ENCODE peak calls at places on chromosomes 5 and 9, in four cellular contexts. Y is SK-N-SH, B is adrenal gland, S is AG04450. X is an unnamed sample.

GRCh38 chr5:84080908-84081307 is 303.8 kb downstream of the EDIL3 start:
- DNase-seq in Y (no peak), B (no peak), S (no peak), X (no peak)

GRCh38 chr5:151184316-151185042 is 26.9 kb upstream of the ANXA6 start:
- DNase-seq in Y (no peak), B (no peak), S (no peak), X (no peak)

GRCh38 chr5:80960531-80961375 is 590 bp downstream of the RASGRF2 start:
- DNase-seq in S (no peak), B (no peak), Y (peak; percentile 83), X (peak; percentile 51)

GRCh38 chr5:3605298-3606010 is 9.8 kb downstream of the IRX1 start:
- DNase-seq in S (no peak), B (no peak), Y (peak; percentile 12), X (no peak)

GRCh38 chr9:74940600-74940999 is 12.1 kb downstream of the C9orf40 start:
- DNase-seq in S (no peak), Y (no peak), B (no peak), X (no peak)

GRCh38 chr5:16727937-16728336 is 111.1 kb upstream of the RETREG1 start:
- DNase-seq in B (peak; percentile 23), Y (no peak), S (no peak), X (no peak)

GRCh38 chr9:120850315-120850714 is 7.6 kb upstream of the PSMD5 start:
- DNase-seq in Y (no peak), B (no peak), S (no peak), X (no peak)

GRCh38 chr5:142821733-142822487 is 51.7 kb downstream of the ARHGAP26 start:
- DNase-seq in B (no peak), Y (no peak), S (peak; percentile 45), X (no peak)

GRCh38 chr5:154598021-154598420 is 120.0 kb upstream of the HAND1 start:
- DNase-seq in S (no peak), Y (no peak), B (no peak), X (no peak)

GRCh38 chr5:170571331-170571731 is 67.5 kb downstream of the KCNIP1 start:
- DNase-seq in Y (no peak), B (no peak), S (peak; percentile 7), X (no peak)

GRCh38 chr9:115202181-115202580 is 84.2 kb upstream of the TNC start:
- DNase-seq in Y (no peak), B (no peak), S (no peak), X (no peak)

GRCh38 chr5:126234563-126235195 is 188.5 kb upstream of the GRAMD2B start:
- DNase-seq in B (no peak), S (no peak), Y (peak; percentile 25), X (peak; percentile 50)
- TF ChIP-seq CTCF in B (peak; percentile 27), S (peak; percentile 66), Y (peak; percentile 60), X (peak; percentile 88)

GRCh38 chr9:96566401-96567202 is 53.0 kb downstream of the CDC14B start:
- DNase-seq in B (peak; percentile 83), S (no peak), Y (peak; percentile 89), X (peak; percentile 77)
- H3K27ac ChIP-seq in B (peak overlapping the region; percentile 83), S (peak overlapping the region; percentile 57), Y (peak overlapping the region; percentile 47), X (peak overlapping the region; percentile 49)

DNA sequence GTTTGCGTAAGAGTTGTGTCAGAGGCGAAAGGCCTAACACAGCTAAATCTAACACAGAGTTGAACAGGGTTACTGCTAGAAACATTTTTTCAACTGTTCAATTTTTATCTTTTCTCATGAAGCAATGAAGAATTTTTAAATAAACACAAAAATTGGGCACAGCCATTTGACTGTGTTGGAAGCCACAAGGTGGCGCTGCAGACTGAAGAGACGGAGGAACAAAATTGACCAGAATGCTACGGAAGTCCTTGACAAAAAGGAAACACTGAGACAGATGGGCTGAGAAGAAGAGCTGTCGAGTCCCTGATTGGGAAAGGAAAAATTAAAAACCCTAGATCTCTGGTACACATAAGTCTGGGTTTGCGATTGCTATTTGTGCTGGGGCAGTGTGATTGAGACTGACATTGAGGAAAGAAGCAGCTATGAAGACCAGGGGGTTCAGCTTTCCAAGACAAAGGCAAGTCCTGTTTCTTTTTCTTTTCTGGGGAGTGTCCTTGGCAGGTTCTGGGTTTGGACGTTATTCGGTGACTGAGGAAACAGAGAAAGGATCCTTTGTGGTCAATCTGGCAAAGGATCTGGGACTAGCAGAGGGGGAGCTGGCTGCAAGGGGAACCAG is at the start of gene PCDHB9:
- DNase-seq in S (no peak), Y (peak; percentile 61), B (no peak), X (peak; percentile 69)
- H3K4me3 ChIP-seq in S (no peak within 1 kb of the TSS), Y (peak within 1 kb of the TSS; percentile 59), B (peak within 1 kb of the TSS; percentile 26), X (peak within 1 kb of the TSS; percentile 51)

DNA sequence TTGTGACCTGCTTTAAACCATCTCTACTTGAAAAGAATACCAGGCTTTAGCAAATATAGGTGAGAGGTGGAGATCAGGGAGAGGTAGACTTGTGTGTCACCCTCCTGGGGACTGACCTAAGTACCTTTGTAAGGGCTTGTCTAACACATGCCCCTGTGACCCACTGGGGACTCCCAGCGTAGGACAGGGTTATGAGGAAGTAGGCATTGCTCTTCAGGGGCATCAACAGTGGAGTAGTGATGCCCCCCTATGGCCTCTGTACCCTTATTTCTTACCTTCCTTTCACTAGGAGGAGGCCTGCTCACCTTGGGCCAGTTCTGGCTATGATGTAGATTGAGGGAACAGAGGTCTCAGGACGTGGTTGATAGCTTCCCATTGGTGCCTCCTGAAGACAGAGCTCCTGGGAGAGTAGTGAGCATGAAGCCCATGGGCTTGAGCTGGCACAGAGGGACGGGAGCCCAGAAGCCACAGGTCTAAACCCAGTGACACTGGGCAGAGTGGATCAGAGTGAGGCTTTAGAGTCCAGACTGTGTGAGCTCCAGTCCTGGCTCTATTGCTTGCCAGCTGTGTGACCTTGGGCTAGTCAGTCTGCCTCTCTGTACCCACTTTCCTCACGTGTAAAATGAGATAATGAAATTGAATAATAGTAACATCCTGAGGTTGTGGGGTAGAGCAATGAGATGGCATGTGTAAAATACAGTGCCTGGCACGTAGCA is 191.7 kb downstream of the AOPEP start:
- DNase-seq in Y (no peak), B (no peak), S (no peak), X (no peak)
- TF ChIP-seq CTCF in Y (no peak), B (no peak), S (no peak), X (no peak)

GRCh38 chr5:4627887-4628286 is 512.2 kb upstream of the ADAMTS16 start:
- DNase-seq in Y (no peak), S (no peak), B (no peak), X (no peak)

GRCh38 chr5:4625206-4625896 is 514.8 kb upstream of the ADAMTS16 start:
- DNase-seq in B (no peak), Y (no peak), S (no peak), X (no peak)

GRCh38 chr5:4630031-4630430 is 510.1 kb upstream of the ADAMTS16 start:
- DNase-seq in Y (no peak), B (no peak), S (no peak), X (no peak)

GRCh38 chr5:4628645-4629385 is 511.3 kb upstream of the ADAMTS16 start:
- DNase-seq in Y (no peak), S (no peak), B (no peak), X (no peak)
- H3K27ac ChIP-seq in Y (no peak overlapping the region), S (no peak overlapping the region), B (no peak overlapping the region), X (no peak overlapping the region)

DNA sequence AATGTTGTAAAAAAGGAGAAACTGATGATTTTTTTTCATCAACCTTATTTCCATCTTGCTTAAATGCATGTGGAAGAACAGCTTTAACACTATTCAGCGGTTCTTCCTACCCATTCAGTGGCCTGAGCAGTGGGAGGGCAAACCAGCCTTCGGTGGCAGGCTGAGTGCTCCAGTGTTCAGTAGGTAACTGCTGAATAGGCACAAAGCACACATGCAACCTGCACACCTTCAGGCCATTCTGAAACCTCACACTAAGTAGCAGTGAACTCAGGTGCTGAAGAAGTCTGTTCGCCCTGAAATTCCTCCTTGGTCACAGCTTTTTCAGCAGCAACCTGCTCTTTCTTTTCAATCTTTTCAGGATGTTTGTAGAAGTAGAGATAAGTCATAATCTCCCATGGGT is 26.1 kb downstream of the FBXO4 start:
- DNase-seq in Y (no peak), B (no peak), S (no peak), X (no peak)
- H3K4me3 ChIP-seq in Y (no peak overlapping the region), B (no peak overlapping the region), S (no peak overlapping the region), X (no peak overlapping the region)

GRCh38 chr9:129382281-129383004 is 204.4 kb upstream of the IER5L start:
- DNase-seq in B (no peak), S (no peak), Y (peak; percentile 40), X (no peak)
- TF ChIP-seq CTCF in B (no peak), S (no peak), Y (no peak), X (no peak)

DNA sequence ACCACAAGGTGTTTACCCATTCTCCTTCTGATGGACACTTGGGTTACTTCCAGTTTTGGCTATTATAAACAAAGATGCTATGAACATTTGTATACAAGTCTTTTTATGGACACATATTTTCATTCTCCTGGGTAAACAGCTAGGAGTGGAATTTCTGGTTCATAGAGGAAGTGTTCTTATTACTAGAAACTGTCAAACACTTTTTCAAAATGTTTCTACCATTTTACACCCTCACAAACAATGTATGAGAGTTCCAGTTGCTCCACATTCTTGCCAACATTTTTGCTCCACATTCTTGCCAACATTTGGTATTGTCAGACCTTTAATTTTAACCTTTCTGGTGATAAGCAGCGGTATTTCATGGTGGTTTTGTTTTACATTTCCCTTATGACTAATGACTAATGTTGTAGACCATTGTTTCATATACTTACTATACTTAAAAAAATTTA is 28.4 kb upstream of the STXBP1 start:
- DNase-seq in Y (no peak), B (no peak), S (no peak), X (no peak)
- H3K27ac ChIP-seq in Y (no peak overlapping the region), B (peak overlapping the region; percentile 56), S (no peak overlapping the region), X (no peak overlapping the region)